ENCODE peak calls at places on chromosomes 16 and 17, in four cellular contexts. One of them, this sample, is unnamed.

GRCh38 chr17:19250421-19251141 is 13.4 kb downstream of the EPN2 start:
- DNase-seq in lower leg skin: peak
- DNase-seq in fibroblast of pulmonary artery: no peak
- DNase-seq in brain microvascular endothelial cell: no peak
- DNase-seq in this sample: no peak

GRCh38 chr17:59469786-59470485 is 95.5 kb upstream of the DHX40 start:
- DNase-seq in lower leg skin: no peak
- DNase-seq in fibroblast of pulmonary artery: no peak
- DNase-seq in brain microvascular endothelial cell: no peak
- DNase-seq in this sample: no peak

GRCh38 chr17:4301066-4301465 is 37.3 kb upstream of the ANKFY1 start:
- DNase-seq in lower leg skin: no peak
- DNase-seq in fibroblast of pulmonary artery: no peak
- DNase-seq in brain microvascular endothelial cell: no peak
- DNase-seq in this sample: no peak

GRCh38 chr17:83145358-83145738 is 65.9 kb downstream of the METRNL start:
- DNase-seq in lower leg skin: no peak
- DNase-seq in fibroblast of pulmonary artery: no peak
- DNase-seq in brain microvascular endothelial cell: no peak
- DNase-seq in this sample: no peak

GRCh38 chr17:43176119-43176570 is 5.1 kb downstream of the NBR1 start:
- DNase-seq in lower leg skin: no peak
- DNase-seq in fibroblast of pulmonary artery: no peak
- DNase-seq in brain microvascular endothelial cell: no peak
- DNase-seq in this sample: no peak

GRCh38 chr17:29273924-29274323 is 20.0 kb downstream of the NUFIP2 start:
- DNase-seq in lower leg skin: no peak
- DNase-seq in fibroblast of pulmonary artery: no peak
- DNase-seq in brain microvascular endothelial cell: no peak
- DNase-seq in this sample: no peak

GRCh38 chr17:2033128-2033527 is 3.2 kb downstream of the DPH1 start:
- DNase-seq in lower leg skin: no peak
- DNase-seq in fibroblast of pulmonary artery: no peak
- DNase-seq in brain microvascular endothelial cell: no peak
- DNase-seq in this sample: no peak

GRCh38 chr16:1538804-1539520 is 5.5 kb downstream of the TMEM204 start:
- DNase-seq in lower leg skin: no peak
- DNase-seq in fibroblast of pulmonary artery: no peak
- DNase-seq in brain microvascular endothelial cell: no peak
- DNase-seq in this sample: no peak

GRCh38 chr17:36920032-36921000 is 17.0 kb upstream of the LHX1 start:
- DNase-seq in lower leg skin: no peak
- DNase-seq in fibroblast of pulmonary artery: no peak
- DNase-seq in brain microvascular endothelial cell: no peak
- DNase-seq in this sample: no peak

GRCh38 chr16:27310576-27311448 is 3.0 kb upstream of the IL4R start:
- DNase-seq in lower leg skin: no peak
- DNase-seq in fibroblast of pulmonary artery: peak
- DNase-seq in brain microvascular endothelial cell: no peak
- DNase-seq in this sample: no peak

GRCh38 chr17:2911035-2911754 is 115.0 kb downstream of the RAP1GAP2 start:
- DNase-seq in lower leg skin: no peak
- DNase-seq in fibroblast of pulmonary artery: no peak
- DNase-seq in brain microvascular endothelial cell: no peak
- DNase-seq in this sample: no peak

GRCh38 chr16:1420111-1420539 is 422 bp downstream of the UQCC4 start:
- DNase-seq in lower leg skin: no peak
- DNase-seq in fibroblast of pulmonary artery: no peak
- DNase-seq in brain microvascular endothelial cell: no peak
- DNase-seq in this sample: no peak

GRCh38 chr16:23952128-23953041 is 116.6 kb downstream of the PRKCB start:
- DNase-seq in lower leg skin: peak
- DNase-seq in fibroblast of pulmonary artery: no peak
- DNase-seq in brain microvascular endothelial cell: peak
- DNase-seq in this sample: no peak

GRCh38 chr17:16190703-16191360 is 24.5 kb downstream of the NCOR1 start:
- DNase-seq in lower leg skin: no peak
- DNase-seq in fibroblast of pulmonary artery: no peak
- DNase-seq in brain microvascular endothelial cell: no peak
- DNase-seq in this sample: no peak

GRCh38 chr17:78645421-78646295 is 68.5 kb upstream of the DNAH17 start:
- DNase-seq in lower leg skin: peak
- DNase-seq in fibroblast of pulmonary artery: peak
- DNase-seq in brain microvascular endothelial cell: peak
- DNase-seq in this sample: no peak

GRCh38 chr16:67486805-67487204 is 3.5 kb upstream of the AGRP start:
- DNase-seq in lower leg skin: no peak
- DNase-seq in fibroblast of pulmonary artery: peak
- DNase-seq in brain microvascular endothelial cell: no peak
- DNase-seq in this sample: no peak

GRCh38 chr17:79667121-79667715 is 56.4 kb upstream of the RBFOX3 start:
- DNase-seq in lower leg skin: no peak
- DNase-seq in fibroblast of pulmonary artery: no peak
- DNase-seq in brain microvascular endothelial cell: no peak
- DNase-seq in this sample: no peak

GRCh38 chr17:62670202-62670821 is 42.8 kb downstream of the MRC2 start:
- DNase-seq in lower leg skin: peak
- DNase-seq in fibroblast of pulmonary artery: no peak
- DNase-seq in brain microvascular endothelial cell: no peak
- DNase-seq in this sample: no peak

GRCh38 chr17:21089145-21089544 is 37.6 kb upstream of the DHRS7B start:
- DNase-seq in lower leg skin: no peak
- DNase-seq in fibroblast of pulmonary artery: no peak
- DNase-seq in brain microvascular endothelial cell: no peak
- DNase-seq in this sample: no peak

GRCh38 chr16:77962689-77963088 is 59.7 kb upstream of the CLEC3A start:
- DNase-seq in lower leg skin: no peak
- DNase-seq in fibroblast of pulmonary artery: no peak
- DNase-seq in brain microvascular endothelial cell: no peak
- DNase-seq in this sample: no peak

GRCh38 chr17:28807925-28808641 is 34.5 kb downstream of the FAM222B start:
- DNase-seq in lower leg skin: peak
- DNase-seq in fibroblast of pulmonary artery: peak
- DNase-seq in brain microvascular endothelial cell: peak
- DNase-seq in this sample: no peak

GRCh38 chr17:58311429-58311894 is 17.1 kb downstream of the TSPOAP1 start:
- DNase-seq in lower leg skin: peak
- DNase-seq in fibroblast of pulmonary artery: no peak
- DNase-seq in brain microvascular endothelial cell: no peak
- DNase-seq in this sample: no peak

GRCh38 chr16:88116121-88116900 is 165.1 kb downstream of the BANP start:
- DNase-seq in lower leg skin: no peak
- DNase-seq in fibroblast of pulmonary artery: peak
- DNase-seq in brain microvascular endothelial cell: peak
- DNase-seq in this sample: no peak

GRCh38 chr16:50523710-50524109 is 24.5 kb upstream of the NKD1 start:
- DNase-seq in lower leg skin: no peak
- DNase-seq in fibroblast of pulmonary artery: no peak
- DNase-seq in brain microvascular endothelial cell: no peak
- DNase-seq in this sample: no peak

GRCh38 chr16:88334517-88335149 is 48.1 kb upstream of the ZNF469 start:
- DNase-seq in lower leg skin: no peak
- DNase-seq in fibroblast of pulmonary artery: no peak
- DNase-seq in brain microvascular endothelial cell: no peak
- DNase-seq in this sample: no peak

GRCh38 chr17:47822785-47823184 is 1.2 kb upstream of the OSBPL7 start:
- DNase-seq in lower leg skin: no peak
- DNase-seq in fibroblast of pulmonary artery: no peak
- DNase-seq in brain microvascular endothelial cell: no peak
- DNase-seq in this sample: no peak

DNA sequence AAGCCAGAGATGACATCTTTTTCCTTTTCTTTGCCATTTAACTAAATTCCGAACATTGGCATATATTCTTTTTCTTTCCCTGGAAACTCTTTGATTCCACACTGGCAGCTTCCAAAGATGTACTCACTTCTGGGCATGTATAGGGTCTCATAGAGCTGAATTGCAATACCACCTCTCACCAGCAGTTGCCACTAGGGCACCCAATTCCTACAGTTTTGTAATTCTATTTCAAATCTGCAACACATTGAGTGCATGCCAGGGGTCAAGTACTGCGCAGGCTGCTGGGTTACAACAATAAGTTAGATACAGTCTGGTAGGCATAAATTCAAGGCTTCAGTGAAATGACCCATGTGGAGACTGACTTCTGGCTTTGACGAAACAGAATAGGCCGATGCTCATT is 208.8 kb upstream of the NLRP1 start:
- DNase-seq in lower leg skin: no peak
- DNase-seq in fibroblast of pulmonary artery: no peak
- DNase-seq in brain microvascular endothelial cell: no peak
- DNase-seq in this sample: no peak
- TF ChIP-seq CTCF in lower leg skin: no peak
- TF ChIP-seq CTCF in fibroblast of pulmonary artery: peak
- TF ChIP-seq CTCF in brain microvascular endothelial cell: peak
- TF ChIP-seq CTCF in this sample: no peak

GRCh38 chr17:71232801-71233559 is 887.8 kb upstream of the SOX9 start:
- DNase-seq in lower leg skin: no peak
- DNase-seq in fibroblast of pulmonary artery: no peak
- DNase-seq in brain microvascular endothelial cell: no peak
- DNase-seq in this sample: no peak

GRCh38 chr17:71234349-71234748 is 886.5 kb upstream of the SOX9 start:
- DNase-seq in lower leg skin: no peak
- DNase-seq in fibroblast of pulmonary artery: no peak
- DNase-seq in brain microvascular endothelial cell: no peak
- DNase-seq in this sample: no peak

GRCh38 chr17:71237903-71238538 is 882.8 kb upstream of the SOX9 start:
- DNase-seq in lower leg skin: no peak
- DNase-seq in fibroblast of pulmonary artery: peak
- DNase-seq in brain microvascular endothelial cell: peak
- DNase-seq in this sample: no peak
- TF ChIP-seq CTCF in lower leg skin: no peak
- TF ChIP-seq CTCF in fibroblast of pulmonary artery: peak
- TF ChIP-seq CTCF in brain microvascular endothelial cell: peak
- TF ChIP-seq CTCF in this sample: no peak

GRCh38 chr17:17568772-17569195 is 22.7 kb downstream of the PEMT start:
- DNase-seq in lower leg skin: no peak
- DNase-seq in fibroblast of pulmonary artery: peak
- DNase-seq in brain microvascular endothelial cell: no peak
- DNase-seq in this sample: peak

GRCh38 chr17:17570798-17571716 is 20.5 kb downstream of the PEMT start:
- DNase-seq in lower leg skin: no peak
- DNase-seq in fibroblast of pulmonary artery: no peak
- DNase-seq in brain microvascular endothelial cell: no peak
- DNase-seq in this sample: no peak

GRCh38 chr17:17572010-17572785 is 19.3 kb downstream of the PEMT start:
- DNase-seq in lower leg skin: no peak
- DNase-seq in fibroblast of pulmonary artery: no peak
- DNase-seq in brain microvascular endothelial cell: no peak
- DNase-seq in this sample: no peak

GRCh38 chr17:17569691-17570090 is 21.8 kb downstream of the PEMT start:
- DNase-seq in lower leg skin: no peak
- DNase-seq in fibroblast of pulmonary artery: no peak
- DNase-seq in brain microvascular endothelial cell: no peak
- DNase-seq in this sample: no peak

DNA sequence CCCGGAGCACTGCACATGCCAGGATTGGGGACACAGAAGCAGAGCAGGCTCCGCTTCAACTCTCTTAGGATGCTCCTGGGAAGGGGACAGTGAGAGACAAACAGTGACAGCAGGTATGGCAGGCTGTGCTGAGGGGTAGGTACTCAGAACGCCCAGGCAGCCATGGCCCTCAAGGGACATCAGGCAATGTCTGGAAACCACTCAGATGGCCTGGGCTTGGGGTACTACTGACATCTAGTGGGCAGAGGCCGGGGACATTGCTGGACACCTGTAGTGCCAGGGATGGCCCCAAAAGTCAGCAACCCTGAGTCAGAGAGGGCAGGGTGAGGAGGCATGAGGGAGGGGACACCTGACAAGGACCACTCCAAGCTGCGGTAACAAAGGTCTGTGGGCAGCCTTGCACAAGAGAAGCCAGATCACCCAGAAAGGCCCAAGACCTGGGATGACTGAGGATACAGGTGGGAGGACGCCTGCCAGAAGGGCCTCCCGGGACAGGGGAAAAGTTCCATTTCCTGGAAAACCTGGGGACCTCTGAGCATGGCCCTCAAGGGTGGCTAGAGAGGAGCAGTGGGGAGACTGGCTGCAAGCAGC is 21.2 kb downstream of the PEMT start:
- DNase-seq in lower leg skin: no peak
- DNase-seq in fibroblast of pulmonary artery: peak
- DNase-seq in brain microvascular endothelial cell: no peak
- DNase-seq in this sample: no peak
- TF ChIP-seq CTCF in lower leg skin: no peak
- TF ChIP-seq CTCF in fibroblast of pulmonary artery: peak
- TF ChIP-seq CTCF in brain microvascular endothelial cell: peak
- TF ChIP-seq CTCF in this sample: no peak

GRCh38 chr16:85238233-85238647 is 126.0 kb upstream of the CIBAR2 start:
- DNase-seq in lower leg skin: no peak
- DNase-seq in fibroblast of pulmonary artery: peak
- DNase-seq in brain microvascular endothelial cell: peak
- DNase-seq in this sample: no peak
- TF ChIP-seq CTCF in lower leg skin: no peak
- TF ChIP-seq CTCF in fibroblast of pulmonary artery: peak
- TF ChIP-seq CTCF in brain microvascular endothelial cell: peak
- TF ChIP-seq CTCF in this sample: no peak

GRCh38 chr17:41687828-41688640 is 651 bp upstream of the EIF1 start:
- DNase-seq in lower leg skin: peak
- DNase-seq in fibroblast of pulmonary artery: peak
- DNase-seq in brain microvascular endothelial cell: no peak
- DNase-seq in this sample: peak
- TF ChIP-seq CTCF in lower leg skin: no peak
- TF ChIP-seq CTCF in fibroblast of pulmonary artery: peak
- TF ChIP-seq CTCF in brain microvascular endothelial cell: peak
- TF ChIP-seq CTCF in this sample: peak

GRCh38 chr16:75591001-75591852 is 25.0 kb downstream of the GABARAPL2 start:
- DNase-seq in lower leg skin: no peak
- DNase-seq in fibroblast of pulmonary artery: peak
- DNase-seq in brain microvascular endothelial cell: peak
- DNase-seq in this sample: no peak
- TF ChIP-seq CTCF in lower leg skin: no peak
- TF ChIP-seq CTCF in fibroblast of pulmonary artery: peak
- TF ChIP-seq CTCF in brain microvascular endothelial cell: no peak
- TF ChIP-seq CTCF in this sample: no peak